ENCODE peak calls at places on chromosomes 13 and 19, in ten cellular contexts. B, O, W, E, Q, M, X, J, N and K are unnamed samples. For H3K4me1, the result is how much of the 10 kb centered on the place peaks cover.

GRCh38 chr13:110173247-110173818 is 133.6 kb downstream of the COL4A1 start:
- DNase-seq in B (no peak), O (no peak), W (no peak), E (no peak), Q (no peak), M (no peak), X (no peak), J (no peak), N (no peak), K (no peak)

GRCh38 chr13:33519561-33520479 is 234.3 kb upstream of the STARD13 start:
- DNase-seq in B (no peak), O (peak), W (peak), E (no peak), Q (no peak), M (no peak), X (no peak), J (no peak), N (no peak), K (no peak)

GRCh38 chr19:13022111-13022858 is 27.0 kb downstream of the NFIX start:
- DNase-seq in B (no peak), O (peak), W (peak), E (no peak), Q (peak), M (no peak), X (peak), J (no peak), N (peak), K (no peak)

GRCh38 chr13:26934096-26934495 is 173.5 kb upstream of the GPR12 start:
- DNase-seq in B (no peak), O (no peak), W (no peak), E (no peak), Q (no peak), M (no peak), X (no peak), J (no peak), N (no peak), K (no peak)

GRCh38 chr13:66835040-66835628 is 395.0 kb downstream of the PCDH9 start:
- DNase-seq in B (no peak), O (peak), W (peak), E (peak), Q (peak), M (peak), X (peak), J (peak), N (peak), K (no peak)

GRCh38 chr13:47332149-47332548 is 435.3 kb upstream of the HTR2A start:
- DNase-seq in B (no peak), O (peak), W (peak), E (no peak), Q (no peak), M (no peak), X (no peak), J (no peak), N (no peak), K (no peak)

GRCh38 chr13:33258437-33259193 is 26.9 kb downstream of the STARD13 start:
- DNase-seq in B (no peak), O (no peak), W (peak), E (no peak), Q (no peak), M (no peak), X (no peak), J (no peak), N (no peak), K (no peak)

GRCh38 chr19:40143612-40144011 is 47.6 kb upstream of the MAP3K10 start:
- DNase-seq in B (no peak), O (no peak), W (peak), E (no peak), Q (peak), M (no peak), X (no peak), J (no peak), N (no peak), K (peak)

GRCh38 chr19:44069415-44069814 is 2.5 kb upstream of the ZNF284 start:
- DNase-seq in B (no peak), O (no peak), W (no peak), E (no peak), Q (no peak), M (no peak), X (no peak), J (no peak), N (no peak), K (no peak)

GRCh38 chr13:68535329-68535728 is 1305.2 kb upstream of the PCDH9 start:
- DNase-seq in B (no peak), O (no peak), W (no peak), E (no peak), Q (no peak), M (no peak), X (no peak), J (no peak), N (no peak), K (no peak)

GRCh38 chr13:49238621-49239020 is 9.1 kb upstream of the CDADC1 start:
- DNase-seq in B (no peak), O (no peak), W (no peak), E (no peak), Q (no peak), M (no peak), X (no peak), J (no peak), N (no peak), K (no peak)

GRCh38 chr19:44401787-44402115 is 343 bp upstream of the ZNF285 start:
- DNase-seq in B (no peak), O (no peak), W (no peak), E (no peak), Q (no peak), M (no peak), X (no peak), J (no peak), N (no peak), K (no peak)

GRCh38 chr19:12945479-12946091 is at the start of gene RAD23A:
- DNase-seq in B (peak), O (peak), W (peak), E (peak), Q (peak), M (peak), X (peak), J (peak), N (peak), K (peak)

GRCh38 chr13:36353001-36353400 is 6.8 kb upstream of the SPART start:
- DNase-seq in B (no peak), O (peak), W (no peak), E (no peak), Q (no peak), M (no peak), X (no peak), J (no peak), N (no peak), K (no peak)

GRCh38 chr13:26987614-26988013 is 184.0 kb downstream of the USP12 start:
- DNase-seq in B (no peak), O (no peak), W (no peak), E (no peak), Q (no peak), M (no peak), X (no peak), J (no peak), N (no peak), K (no peak)

GRCh38 chr19:2610637-2611482 is 91.6 kb downstream of the GNG7 start:
- DNase-seq in B (peak), O (peak), W (peak), E (peak), Q (peak), M (peak), X (peak), J (peak), N (peak), K (peak)
- H3K4me1 ChIP-seq in B (under half), O (under half), W (under half), E (under half), Q (under half), M (under half), X (under half), J (under half), N (half or more), K (half or more)

GRCh38 chr19:47508721-47509120 is 6.1 kb downstream of the NAPA start:
- DNase-seq in B (no peak), O (no peak), W (no peak), E (no peak), Q (no peak), M (no peak), X (no peak), J (no peak), N (peak), K (no peak)
- H3K4me1 ChIP-seq in B (half or more), O (under half), W (under half), E (under half), Q (half or more), M (under half), X (half or more), J (half or more), N (half or more), K (under half)

GRCh38 chr13:111213964-111214726 is 99.0 kb downstream of the ARHGEF7 start:
- DNase-seq in B (no peak), O (no peak), W (no peak), E (no peak), Q (no peak), M (no peak), X (peak), J (no peak), N (peak), K (peak)
- H3K4me1 ChIP-seq in B (half or more), O (under half), W (under half), E (under half), Q (half or more), M (under half), X (half or more), J (under half), N (under half), K (under half)

GRCh38 chr13:45195421-45195820 is 5.4 kb downstream of the KCTD4 start:
- DNase-seq in B (no peak), O (no peak), W (no peak), E (no peak), Q (no peak), M (no peak), X (no peak), J (no peak), N (no peak), K (no peak)

GRCh38 chr13:45198924-45199323 is 1.9 kb downstream of the KCTD4 start:
- DNase-seq in B (no peak), O (no peak), W (peak), E (no peak), Q (peak), M (no peak), X (no peak), J (no peak), N (no peak), K (no peak)

GRCh38 chr13:45196091-45196490 is 4.8 kb downstream of the KCTD4 start:
- DNase-seq in B (no peak), O (no peak), W (no peak), E (no peak), Q (no peak), M (no peak), X (no peak), J (no peak), N (no peak), K (no peak)

GRCh38 chr13:45198041-45198440 is 2.8 kb downstream of the KCTD4 start:
- DNase-seq in B (no peak), O (peak), W (no peak), E (no peak), Q (no peak), M (no peak), X (no peak), J (no peak), N (no peak), K (no peak)

GRCh38 chr13:45196622-45197021 is 4.2 kb downstream of the KCTD4 start:
- DNase-seq in B (no peak), O (peak), W (no peak), E (no peak), Q (no peak), M (no peak), X (no peak), J (no peak), N (no peak), K (no peak)
- H3K4me1 ChIP-seq in B (under half), O (under half), W (under half), E (under half), Q (under half), M (under half), X (under half), J (under half), N (under half), K (under half)

GRCh38 chr13:74063533-74064100 is 70.6 kb downstream of the KLF12 start:
- DNase-seq in B (no peak), O (no peak), W (no peak), E (no peak), Q (no peak), M (no peak), X (no peak), J (no peak), N (no peak), K (no peak)
- H3K4me1 ChIP-seq in B (half or more), O (under half), W (under half), E (under half), Q (half or more), M (under half), X (under half), J (under half), N (under half), K (half or more)

GRCh38 chr19:8321067-8321759 is at the start of the genes NDUFA7 and RPS28:
- DNase-seq in B (peak), O (peak), W (peak), E (peak), Q (peak), M (peak), X (peak), J (peak), N (peak), K (peak)

GRCh38 chr19:8322638-8322997 is 1.3 kb downstream of the RPS28 start:
- DNase-seq in B (no peak), O (no peak), W (no peak), E (no peak), Q (no peak), M (no peak), X (no peak), J (no peak), N (no peak), K (no peak)

GRCh38 chr19:8319807-8320520 is 1.2 kb downstream of the NDUFA7 start:
- DNase-seq in B (no peak), O (no peak), W (no peak), E (no peak), Q (no peak), M (no peak), X (no peak), J (no peak), N (no peak), K (no peak)

GRCh38 chr19:8321760-8322637 is 703 bp downstream of the RPS28 start:
- DNase-seq in B (no peak), O (no peak), W (no peak), E (no peak), Q (no peak), M (no peak), X (peak), J (no peak), N (peak), K (peak)

DNA sequence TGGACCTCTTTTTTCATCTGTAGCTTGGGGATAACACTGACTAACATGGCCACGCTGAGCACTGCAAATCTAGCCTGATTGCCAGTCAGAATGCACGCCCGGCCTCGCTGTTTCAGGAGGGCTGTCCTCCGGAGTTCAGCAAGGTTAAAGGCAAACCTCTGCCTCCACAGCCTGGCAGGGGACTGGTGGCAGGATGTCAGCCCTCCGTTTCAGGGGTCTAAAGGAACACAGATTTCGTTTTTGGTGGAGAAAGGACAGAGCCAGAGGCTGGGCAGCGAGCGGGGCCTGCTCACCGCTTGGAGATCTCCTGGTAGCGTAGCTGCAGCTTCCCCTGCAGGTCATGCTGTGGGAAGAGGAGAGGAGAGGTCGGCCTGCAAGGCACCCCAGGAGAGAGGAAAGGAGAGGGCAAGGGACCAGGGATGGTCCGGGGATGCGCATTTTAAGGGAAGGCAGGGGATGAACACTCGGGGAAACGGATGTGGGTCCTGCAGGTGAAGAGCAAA is 560 bp downstream of the NDUFA7 start:
- DNase-seq in B (no peak), O (no peak), W (no peak), E (no peak), Q (no peak), M (no peak), X (no peak), J (no peak), N (peak), K (peak)
- H3K4me1 ChIP-seq in B (under half), O (under half), W (under half), E (under half), Q (under half), M (under half), X (under half), J (under half), N (under half), K (half or more)